ENCODE peak calls at places on chromosomes 13 and 19, in ten cellular contexts. One of them, this sample, is unnamed.

GRCh38 chr13:80133631-80134083 is 207.3 kb downstream of the SPRY2 start:
- DNase-seq in transverse colon: peak
- DNase-seq in suprapubic skin: no peak
- DNase-seq in K562: no peak
- DNase-seq in upper lobe of left lung: peak
- DNase-seq in H1: no peak
- DNase-seq in tibial nerve: no peak
- DNase-seq in stomach: no peak
- DNase-seq in GM12878: no peak
- DNase-seq in A549: no peak
- DNase-seq in this sample: no peak

GRCh38 chr19:33490041-33490451 is 31.5 kb downstream of the PEPD start:
- DNase-seq in suprapubic skin: peak
- DNase-seq in A549: no peak
- DNase-seq in tibial nerve: no peak
- DNase-seq in GM12878: no peak
- DNase-seq in stomach: no peak
- DNase-seq in H1: no peak
- DNase-seq in K562: no peak
- DNase-seq in upper lobe of left lung: no peak
- DNase-seq in transverse colon: no peak
- DNase-seq in this sample: peak

GRCh38 chr19:35403116-35403760 is 32.4 kb downstream of the GPR42 start:
- DNase-seq in stomach: no peak
- DNase-seq in A549: no peak
- DNase-seq in GM12878: no peak
- DNase-seq in K562: no peak
- DNase-seq in tibial nerve: no peak
- DNase-seq in transverse colon: no peak
- DNase-seq in H1: no peak
- DNase-seq in upper lobe of left lung: no peak
- DNase-seq in suprapubic skin: no peak
- DNase-seq in this sample: no peak

GRCh38 chr13:29847501-29847983 is 2.9 kb downstream of the UBL3 start:
- DNase-seq in tibial nerve: no peak
- DNase-seq in GM12878: no peak
- DNase-seq in suprapubic skin: no peak
- DNase-seq in transverse colon: peak
- DNase-seq in H1: no peak
- DNase-seq in stomach: no peak
- DNase-seq in A549: no peak
- DNase-seq in upper lobe of left lung: no peak
- DNase-seq in K562: no peak
- DNase-seq in this sample: no peak

GRCh38 chr19:18894254-18895037 is 1.5 kb downstream of the CERS1 start:
- DNase-seq in upper lobe of left lung: no peak
- DNase-seq in K562: peak
- DNase-seq in tibial nerve: no peak
- DNase-seq in H1: no peak
- DNase-seq in GM12878: no peak
- DNase-seq in A549: peak
- DNase-seq in transverse colon: no peak
- DNase-seq in suprapubic skin: no peak
- DNase-seq in stomach: no peak
- DNase-seq in this sample: no peak

GRCh38 chr19:15199652-15200574 is 882 bp downstream of the NOTCH3 start:
- DNase-seq in stomach: no peak
- DNase-seq in H1: peak
- DNase-seq in suprapubic skin: no peak
- DNase-seq in A549: no peak
- DNase-seq in tibial nerve: no peak
- DNase-seq in upper lobe of left lung: peak
- DNase-seq in K562: peak
- DNase-seq in transverse colon: no peak
- DNase-seq in GM12878: no peak
- DNase-seq in this sample: no peak

GRCh38 chr13:25489238-25489637 is 117.5 kb downstream of the ATP8A2 start:
- DNase-seq in K562: no peak
- DNase-seq in upper lobe of left lung: no peak
- DNase-seq in tibial nerve: no peak
- DNase-seq in stomach: no peak
- DNase-seq in A549: no peak
- DNase-seq in suprapubic skin: no peak
- DNase-seq in transverse colon: no peak
- DNase-seq in H1: no peak
- DNase-seq in GM12878: no peak
- DNase-seq in this sample: no peak

GRCh38 chr13:20702945-20703784 is at the start of gene IL17D:
- DNase-seq in tibial nerve: no peak
- DNase-seq in upper lobe of left lung: no peak
- DNase-seq in H1: no peak
- DNase-seq in A549: no peak
- DNase-seq in transverse colon: peak
- DNase-seq in stomach: no peak
- DNase-seq in K562: peak
- DNase-seq in suprapubic skin: no peak
- DNase-seq in GM12878: no peak
- DNase-seq in this sample: no peak

GRCh38 chr19:47230122-47230920 is 678 bp downstream of the BBC3 start:
- DNase-seq in transverse colon: peak
- DNase-seq in upper lobe of left lung: peak
- DNase-seq in tibial nerve: peak
- DNase-seq in GM12878: no peak
- DNase-seq in stomach: peak
- DNase-seq in suprapubic skin: no peak
- DNase-seq in K562: peak
- DNase-seq in H1: no peak
- DNase-seq in A549: no peak
- DNase-seq in this sample: peak

GRCh38 chr13:44218501-44219240 is 155.0 kb upstream of the SERP2 start:
- DNase-seq in stomach: peak
- DNase-seq in H1: no peak
- DNase-seq in A549: no peak
- DNase-seq in GM12878: no peak
- DNase-seq in K562: no peak
- DNase-seq in suprapubic skin: peak
- DNase-seq in tibial nerve: peak
- DNase-seq in upper lobe of left lung: peak
- DNase-seq in transverse colon: peak
- DNase-seq in this sample: peak

GRCh38 chr19:18876865-18877264 is 19.1 kb downstream of the CERS1 start:
- DNase-seq in tibial nerve: no peak
- DNase-seq in H1: no peak
- DNase-seq in stomach: no peak
- DNase-seq in upper lobe of left lung: no peak
- DNase-seq in suprapubic skin: no peak
- DNase-seq in K562: no peak
- DNase-seq in GM12878: no peak
- DNase-seq in A549: no peak
- DNase-seq in transverse colon: no peak
- DNase-seq in this sample: no peak

DNA sequence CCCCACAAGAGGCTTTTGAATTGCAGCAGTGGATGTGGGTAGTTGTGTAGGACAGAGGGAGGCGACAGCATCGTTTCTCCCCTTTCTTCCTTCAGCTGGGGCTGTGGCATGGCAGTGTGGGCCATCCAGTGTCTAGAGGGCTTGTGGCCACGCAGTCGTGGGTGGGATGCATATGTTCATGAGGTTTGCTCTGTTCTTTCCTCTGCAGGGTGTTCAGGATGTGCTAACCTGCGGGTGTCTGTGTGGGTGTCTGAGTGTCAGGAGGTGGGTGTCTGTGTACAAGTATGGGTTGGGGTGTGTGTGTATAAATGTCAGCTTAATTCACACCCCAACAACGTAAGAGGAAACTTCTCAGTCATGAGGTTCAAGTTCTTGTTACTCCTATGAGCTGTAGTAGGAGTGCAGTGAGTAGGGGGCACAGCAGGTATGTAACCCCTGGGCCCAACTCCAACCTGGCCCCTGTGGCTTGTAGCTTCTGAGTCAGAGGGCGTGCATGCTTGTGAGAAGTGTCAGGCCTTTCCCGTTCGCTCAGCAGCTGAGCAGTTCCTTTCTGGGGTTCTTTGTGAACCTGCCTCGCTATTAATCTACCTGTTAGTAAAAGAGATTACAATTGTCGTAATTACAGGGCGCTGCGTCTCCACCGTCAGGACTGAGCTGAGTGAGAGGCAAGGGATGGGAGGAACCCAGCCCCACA is 49.0 kb downstream of the NFIX start:
- DNase-seq in upper lobe of left lung: no peak
- DNase-seq in tibial nerve: no peak
- DNase-seq in A549: no peak
- DNase-seq in stomach: no peak
- DNase-seq in K562: no peak
- DNase-seq in H1: no peak
- DNase-seq in transverse colon: no peak
- DNase-seq in suprapubic skin: no peak
- DNase-seq in GM12878: no peak
- DNase-seq in this sample: no peak
- TF ChIP-seq EP300 in upper lobe of left lung: no peak
- TF ChIP-seq EP300 in tibial nerve: no peak
- TF ChIP-seq EP300 in A549: no peak
- TF ChIP-seq EP300 in stomach: no peak
- TF ChIP-seq EP300 in K562: no peak
- TF ChIP-seq EP300 in H1: no peak
- TF ChIP-seq EP300 in transverse colon: no peak
- TF ChIP-seq EP300 in suprapubic skin: no peak
- TF ChIP-seq EP300 in GM12878: no peak
- TF ChIP-seq EP300 in this sample: no peak

DNA sequence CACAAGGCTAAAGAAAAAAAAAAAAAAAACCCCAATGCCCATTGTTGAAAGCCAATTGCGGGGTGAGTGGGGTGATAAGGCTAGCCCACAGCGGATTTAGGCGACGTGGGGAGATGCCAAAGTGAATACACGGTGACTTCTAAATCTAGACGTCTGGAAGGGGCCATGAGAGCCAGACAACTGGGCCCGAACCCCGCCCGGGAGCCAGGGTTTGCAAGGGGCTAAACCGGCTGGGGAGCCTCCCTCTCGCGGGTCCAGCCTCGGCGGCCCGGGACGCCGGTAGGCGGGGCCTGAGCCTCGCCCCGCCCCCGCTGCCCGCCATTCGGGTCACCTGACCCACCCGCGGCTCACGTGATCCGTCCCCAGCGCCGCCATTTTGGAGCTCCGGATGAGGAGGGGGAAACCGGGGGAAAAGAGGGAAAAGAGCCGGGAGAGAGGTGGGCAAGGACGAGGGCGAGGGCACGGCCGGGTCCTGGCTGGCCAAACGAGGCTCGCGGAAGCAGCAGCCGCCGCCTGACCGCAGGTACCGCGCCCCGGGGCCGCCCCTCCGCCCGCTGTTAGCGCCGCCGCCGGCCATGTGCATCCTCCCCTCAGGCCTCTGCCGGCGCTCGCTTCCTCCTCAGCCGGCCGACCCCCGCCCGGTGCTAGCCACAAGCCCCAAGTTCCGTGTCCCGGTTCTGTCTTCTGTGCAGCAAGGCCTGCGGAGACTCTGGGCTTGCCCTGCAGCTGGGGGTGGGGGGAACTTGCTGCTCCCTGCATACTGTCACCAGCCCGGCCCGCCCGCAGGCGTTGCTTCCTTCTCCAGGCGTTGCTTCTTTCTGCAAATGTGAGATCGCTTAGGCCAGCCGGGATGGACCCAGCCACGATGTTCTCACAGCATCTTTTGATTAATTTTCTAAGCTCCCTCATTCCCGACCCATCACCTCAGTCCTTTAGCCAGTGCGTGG is at the start of gene ZNF507:
- DNase-seq in stomach: peak
- DNase-seq in GM12878: no peak
- DNase-seq in A549: peak
- DNase-seq in suprapubic skin: peak
- DNase-seq in transverse colon: peak
- DNase-seq in tibial nerve: peak
- DNase-seq in K562: peak
- DNase-seq in upper lobe of left lung: peak
- DNase-seq in H1: peak
- DNase-seq in this sample: peak
- TF ChIP-seq POLR2A in stomach: no peak
- TF ChIP-seq POLR2A in GM12878: peak
- TF ChIP-seq POLR2A in A549: peak
- TF ChIP-seq POLR2A in suprapubic skin: no peak
- TF ChIP-seq POLR2A in transverse colon: no peak
- TF ChIP-seq POLR2A in tibial nerve: no peak
- TF ChIP-seq POLR2A in K562: peak
- TF ChIP-seq POLR2A in upper lobe of left lung: peak
- TF ChIP-seq POLR2A in H1: peak
- TF ChIP-seq POLR2A in this sample: no peak

GRCh38 chr19:40006273-40006691 is 9.4 kb downstream of the ZNF546 start:
- DNase-seq in K562: peak
- DNase-seq in stomach: no peak
- DNase-seq in A549: peak
- DNase-seq in suprapubic skin: no peak
- DNase-seq in tibial nerve: no peak
- DNase-seq in transverse colon: no peak
- DNase-seq in upper lobe of left lung: no peak
- DNase-seq in GM12878: no peak
- DNase-seq in H1: no peak
- DNase-seq in this sample: no peak

GRCh38 chr19:40009674-40010073 is 12.8 kb downstream of the ZNF546 start:
- DNase-seq in tibial nerve: no peak
- DNase-seq in H1: no peak
- DNase-seq in transverse colon: no peak
- DNase-seq in K562: no peak
- DNase-seq in stomach: no peak
- DNase-seq in GM12878: no peak
- DNase-seq in suprapubic skin: no peak
- DNase-seq in A549: no peak
- DNase-seq in upper lobe of left lung: no peak
- DNase-seq in this sample: no peak

GRCh38 chr19:40005670-40006272 is 8.9 kb downstream of the ZNF546 start:
- DNase-seq in transverse colon: no peak
- DNase-seq in tibial nerve: no peak
- DNase-seq in stomach: no peak
- DNase-seq in suprapubic skin: no peak
- DNase-seq in GM12878: no peak
- DNase-seq in K562: no peak
- DNase-seq in H1: no peak
- DNase-seq in A549: no peak
- DNase-seq in upper lobe of left lung: no peak
- DNase-seq in this sample: no peak
- TF ChIP-seq EP300 in transverse colon: no peak
- TF ChIP-seq EP300 in tibial nerve: no peak
- TF ChIP-seq EP300 in stomach: no peak
- TF ChIP-seq EP300 in suprapubic skin: no peak
- TF ChIP-seq EP300 in GM12878: no peak
- TF ChIP-seq EP300 in K562: no peak
- TF ChIP-seq EP300 in H1: no peak
- TF ChIP-seq EP300 in A549: no peak
- TF ChIP-seq EP300 in upper lobe of left lung: no peak
- TF ChIP-seq EP300 in this sample: no peak

DNA sequence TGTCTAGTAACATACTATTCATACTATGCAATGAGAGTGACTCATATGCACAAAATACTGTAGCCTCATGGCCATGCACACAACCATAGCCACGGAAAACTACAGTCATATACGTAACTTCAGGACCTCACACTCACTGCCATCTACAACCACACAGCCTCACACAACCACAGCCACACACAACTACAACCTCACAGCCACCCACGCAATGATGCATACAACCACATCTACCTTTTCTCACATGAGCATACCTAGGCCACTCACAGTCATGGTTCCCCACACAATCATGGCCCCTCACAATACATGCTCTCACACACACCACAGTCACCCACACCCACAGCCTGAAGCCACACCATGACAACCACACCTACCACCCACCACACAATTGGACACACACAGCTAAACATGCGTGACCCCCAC is 8.7 kb upstream of the TNFSF14 start:
- DNase-seq in GM12878: no peak
- DNase-seq in upper lobe of left lung: no peak
- DNase-seq in stomach: no peak
- DNase-seq in H1: no peak
- DNase-seq in suprapubic skin: no peak
- DNase-seq in transverse colon: no peak
- DNase-seq in A549: no peak
- DNase-seq in K562: no peak
- DNase-seq in tibial nerve: no peak
- DNase-seq in this sample: peak
- TF ChIP-seq POLR2A in GM12878: no peak
- TF ChIP-seq POLR2A in upper lobe of left lung: no peak
- TF ChIP-seq POLR2A in stomach: no peak
- TF ChIP-seq POLR2A in H1: no peak
- TF ChIP-seq POLR2A in suprapubic skin: no peak
- TF ChIP-seq POLR2A in transverse colon: no peak
- TF ChIP-seq POLR2A in A549: no peak
- TF ChIP-seq POLR2A in K562: no peak
- TF ChIP-seq POLR2A in tibial nerve: no peak
- TF ChIP-seq POLR2A in this sample: no peak